ENCODE peak calls at places on chromosomes 7 and 10, in four cellular contexts. I is GM12878, K is HepG2, E is K562. N is an unnamed sample.

GRCh38 chr7:72249106-72249505 is 163.0 kb downstream of the CALN1 start:
- DNase-seq in I (no peak), K (no peak), E (no peak), N (no peak)

GRCh38 chr10:5569568-5569967 is 44.8 kb downstream of the CALML3 start:
- DNase-seq in I (no peak), E (no peak), K (no peak), N (no peak)

GRCh38 chr7:142248-142955 is 50.0 kb upstream of the FAM20C start:
- DNase-seq in E (no peak), I (no peak), K (peak; percentile 69), N (no peak)

GRCh38 chr10:55466806-55467504 is 665.9 kb upstream of the PCDH15 start:
- DNase-seq in K (no peak), E (no peak), I (no peak), N (peak; percentile 2)

GRCh38 chr10:94083662-94084323 is 90.1 kb downstream of the PLCE1 start:
- DNase-seq in I (no peak), E (no peak), K (no peak), N (no peak)

GRCh38 chr7:143282124-143282523 is 2.6 kb upstream of the TMEM139 start:
- DNase-seq in I (no peak), K (no peak), E (no peak), N (no peak)

GRCh38 chr7:74187915-74188675 is 13.9 kb downstream of the EIF4H start:
- DNase-seq in K (no peak), E (no peak), I (no peak), N (peak; percentile 22)

GRCh38 chr10:126283307-126283706 is 105.0 kb downstream of the ADAM12 start:
- DNase-seq in K (no peak), E (no peak), I (no peak), N (no peak)

GRCh38 chr7:122315507-122316466 is 11.2 kb upstream of the FEZF1 start:
- DNase-seq in E (no peak), I (no peak), K (no peak), N (no peak)

GRCh38 chr7:132029369-132030160 is 473.1 kb upstream of the PODXL start:
- DNase-seq in E (no peak), K (no peak), I (no peak), N (no peak)

GRCh38 chr7:141262101-141262819 is 188.4 kb downstream of the TMEM178B start:
- DNase-seq in I (no peak), K (no peak), E (no peak), N (no peak)

GRCh38 chr10:44016589-44017482 is 368.1 kb downstream of the CXCL12 start:
- DNase-seq in E (no peak), I (no peak), K (no peak), N (no peak)

GRCh38 chr7:469591-469961 is 50.1 kb downstream of the PDGFA start:
- DNase-seq in K (no peak), E (no peak), I (no peak), N (no peak)

GRCh38 chr7:134685250-134685649 is 38.6 kb downstream of the BPGM start:
- DNase-seq in K (no peak), E (no peak), I (no peak), N (peak; percentile 57)

GRCh38 chr10:112360308-112361270 is 13.3 kb upstream of the ACSL5 start:
- DNase-seq in E (no peak), K (no peak), I (no peak), N (peak; percentile 26)

GRCh38 chr7:101218236-101219130 is 518 bp downstream of the ZNHIT1 start:
- DNase-seq in E (no peak), I (no peak), K (no peak), N (no peak)

GRCh38 chr7:69467826-69468225 is 130.4 kb upstream of the AUTS2 start:
- DNase-seq in K (no peak), E (no peak), I (no peak), N (no peak)

GRCh38 chr10:30581779-30582380 is 47.7 kb downstream of the LYZL2 start:
- DNase-seq in I (no peak), E (peak; percentile 71), K (peak; percentile 51), N (peak; percentile 70)

GRCh38 chr10:3825244-3825643 is 40.2 kb upstream of the KLF6 start:
- DNase-seq in I (no peak), K (peak; percentile 77), E (no peak), N (no peak)

GRCh38 chr10:60490013-60490412 is 100.3 kb upstream of the ANK3 start:
- DNase-seq in E (no peak), K (no peak), I (no peak), N (no peak)

GRCh38 chr10:114445332-114445731 is 41.0 kb upstream of the AFAP1L2 start:
- DNase-seq in E (no peak), I (no peak), K (no peak), N (no peak)

GRCh38 chr10:4033341-4033896 is 248.4 kb upstream of the KLF6 start:
- DNase-seq in I (peak; percentile 67), K (no peak), E (no peak), N (no peak)

GRCh38 chr10:109956454-109957091 is 33.3 kb upstream of the XPNPEP1 start:
- DNase-seq in I (no peak), K (peak; percentile 68), E (peak; percentile 53), N (peak; percentile 41)

GRCh38 chr7:106284516-106285050 is at the start of gene NAMPT:
- DNase-seq in I (no peak), E (peak; percentile 79), K (no peak), N (peak; percentile 23)

GRCh38 chr10:52232561-52233350 is 81.3 kb upstream of the DKK1 start:
- DNase-seq in K (peak; percentile 7), E (no peak), I (no peak), N (peak; percentile 58)

GRCh38 chr7:150830957-150831356 is 21.4 kb upstream of the AOC1 start:
- DNase-seq in I (no peak), K (no peak), E (no peak), N (no peak)

GRCh38 chr7:115221484-115221883 is 299.6 kb downstream of the MDFIC start:
- DNase-seq in E (no peak), I (no peak), K (no peak), N (no peak)

DNA sequence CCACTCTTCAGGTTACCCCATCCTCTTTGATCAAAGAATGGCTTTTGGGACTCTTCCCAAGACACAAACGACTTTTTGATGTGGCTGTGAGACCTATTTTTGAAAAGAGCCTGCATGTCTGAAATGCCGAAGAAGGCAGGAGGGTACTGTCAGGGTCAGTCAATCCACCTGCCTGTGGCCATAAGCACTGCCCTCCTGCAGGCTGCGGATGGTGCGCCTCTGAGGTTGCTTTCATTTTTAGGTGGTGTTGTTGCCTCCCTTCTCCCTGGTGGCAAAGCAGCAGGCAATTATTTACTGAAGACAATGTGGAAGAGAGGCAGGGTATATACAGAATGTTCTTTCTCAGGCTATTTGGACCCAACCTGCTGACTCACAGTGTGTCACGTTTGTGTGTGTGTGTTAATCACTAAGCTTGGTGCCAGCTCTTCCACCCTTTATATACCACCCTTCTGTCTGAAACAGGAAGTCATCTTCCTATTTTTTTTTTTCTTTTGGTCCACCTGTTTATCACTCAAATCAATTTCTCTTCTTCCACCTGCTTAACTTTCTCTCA is 1421.2 kb upstream of the CELF2 start:
- DNase-seq in K (no peak), I (no peak), E (no peak), N (peak; percentile 5)
- H2AFZ ChIP-seq in K (no peak overlapping the region), I (no peak overlapping the region), E (no peak overlapping the region), N (peak overlapping the region; percentile 62)

GRCh38 chr7:120052884-120053382 is 220.0 kb upstream of the KCND2 start:
- DNase-seq in I (no peak), E (no peak), K (no peak), N (peak; percentile 3)

GRCh38 chr7:120056227-120056626 is 216.7 kb upstream of the KCND2 start:
- DNase-seq in K (no peak), I (no peak), E (no peak), N (no peak)

GRCh38 chr7:120054376-120055100 is 218.4 kb upstream of the KCND2 start:
- DNase-seq in K (no peak), E (no peak), I (no peak), N (no peak)

GRCh38 chr7:120053390-120053961 is 219.5 kb upstream of the KCND2 start:
- DNase-seq in I (no peak), K (no peak), E (no peak), N (no peak)

GRCh38 chr7:120055300-120055699 is 217.7 kb upstream of the KCND2 start:
- DNase-seq in E (no peak), K (no peak), I (no peak), N (no peak)
- TF ChIP-seq MYC in E (no peak), K (no peak), I (no peak), N (no peak)

DNA sequence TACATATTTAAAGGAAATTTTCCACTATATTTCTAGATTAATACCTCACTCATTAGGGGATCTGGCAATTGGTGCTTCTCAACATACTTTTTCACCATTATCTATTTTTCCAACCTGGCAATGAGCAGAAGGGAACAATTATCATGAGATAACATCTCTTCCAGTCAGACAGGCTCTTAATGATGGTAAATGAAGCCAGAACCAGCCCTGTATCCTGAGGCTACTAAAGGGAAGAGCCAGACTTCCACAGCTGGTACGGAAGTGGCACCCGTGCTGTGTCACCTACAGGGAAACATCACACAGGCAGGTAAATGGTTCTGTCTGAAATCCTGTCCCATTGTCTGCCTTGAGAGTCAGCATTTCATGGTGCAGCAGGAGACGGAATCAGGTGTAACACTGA is 75.9 kb downstream of the ELMO1 start:
- DNase-seq in I (no peak), E (no peak), K (no peak), N (no peak)
- TF ChIP-seq POLR2AphosphoS5 in I (no peak), E (no peak), K (no peak), N (no peak)

DNA sequence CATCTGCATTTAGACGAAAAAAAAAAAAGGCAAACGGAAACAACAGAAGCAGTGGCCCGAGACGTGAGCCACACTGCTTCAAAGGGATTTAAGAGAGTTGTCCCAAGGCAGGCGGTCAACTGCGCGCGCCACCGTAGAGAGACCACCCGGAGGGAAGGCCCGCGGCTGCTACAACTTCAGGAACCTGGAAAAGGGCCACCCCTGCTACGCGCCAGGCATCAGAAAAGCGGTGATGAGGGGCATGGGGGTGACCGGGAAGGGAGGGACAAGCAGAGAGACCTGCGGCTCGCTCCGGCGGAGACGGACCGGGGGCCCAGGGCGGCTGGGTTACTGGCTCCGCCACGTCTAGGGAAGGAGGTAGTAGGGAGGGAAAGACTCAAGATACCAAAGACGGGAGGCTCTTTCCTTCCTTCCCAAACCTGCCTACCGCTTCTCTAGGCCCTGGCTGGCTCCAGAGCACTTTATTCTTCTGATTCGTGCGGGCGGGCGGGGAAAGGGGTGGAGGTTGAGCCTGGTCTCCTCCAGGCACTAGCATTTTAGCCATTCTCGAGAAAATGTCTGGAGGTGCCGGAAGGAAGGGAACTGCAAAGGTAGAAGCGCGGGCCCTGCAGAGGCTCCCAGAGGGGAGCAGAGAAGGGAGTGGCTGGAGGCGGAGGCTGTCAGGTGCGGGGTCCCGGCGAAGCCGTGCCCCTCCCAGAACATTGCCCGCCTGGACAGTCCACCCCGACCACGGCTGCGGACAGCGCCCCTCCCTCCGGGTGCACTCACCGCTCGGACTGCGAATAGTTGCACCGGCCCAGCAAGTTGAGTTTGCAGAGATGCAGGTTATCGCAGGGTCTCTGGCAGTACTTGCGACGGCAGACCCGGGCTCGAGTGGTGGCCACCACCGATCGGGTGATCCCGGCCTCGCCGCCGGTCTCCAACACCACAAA is 998 bp downstream of the ZC3HAV1 start:
- DNase-seq in I (no peak), K (no peak), E (peak; percentile 80), N (peak; percentile 40)
- H2AFZ ChIP-seq in I (peak overlapping the region; percentile 85), K (no peak overlapping the region), E (peak overlapping the region; percentile 94), N (peak overlapping the region; percentile 86)

N was measured in endothelial cell of umbilical vein.